ENCODE peak calls at places on chromosomes 11 and 22, in nine cellular contexts. V is fibroblast of the aortic adventitia, T is fibroblast of pulmonary artery, B is AG09309, Q is lung, S is dorsolateral prefrontal cortex, U is upper lobe of right lung, Y is GM13977, A is NB4. H is an unnamed sample.

GRCh38 chr11:60762851-60763691 is 6.4 kb downstream of the MS4A15 start:
- DNase-seq in B (no peak), S (no peak), V (no peak), T (no peak), Y (peak; percentile 68), U (peak; percentile 59), Q (no peak), A (peak; percentile 52), H (no peak)

GRCh38 chr11:720642-721346 is 14.8 kb downstream of the EPS8L2 start:
- DNase-seq in Q (no peak), U (no peak), S (no peak), Y (peak; percentile 92), B (no peak), A (no peak), T (no peak), V (no peak), H (no peak)

GRCh38 chr11:63804259-63804658 is 9.0 kb upstream of the SPINDOC start:
- DNase-seq in T (no peak), A (no peak), U (no peak), B (no peak), Y (no peak), Q (no peak), S (no peak), V (no peak), H (no peak)

GRCh38 chr11:23263466-23263865 is 403.2 kb upstream of the CCDC179 start:
- DNase-seq in V (no peak), A (no peak), Q (no peak), B (no peak), S (no peak), T (no peak), Y (no peak), U (no peak), H (no peak)

GRCh38 chr11:86418929-86419328 is 44.2 kb downstream of the CCDC81 start:
- DNase-seq in T (peak; percentile 18), V (peak; percentile 37), U (no peak), A (peak; percentile 16), S (no peak), Q (no peak), Y (no peak), B (no peak), H (no peak)

GRCh38 chr11:119085523-119085878 is 820 bp downstream of the HMBS start:
- DNase-seq in U (no peak), S (peak; percentile 49), Y (no peak), V (no peak), Q (no peak), B (no peak), T (no peak), A (no peak), H (no peak)

GRCh38 chr11:63802637-63803414 is 10.4 kb upstream of the SPINDOC start:
- DNase-seq in B (peak; percentile 14), Q (no peak), S (no peak), T (peak; percentile 72), Y (no peak), U (no peak), A (peak; percentile 79), V (peak; percentile 21), H (no peak)

GRCh38 chr22:26259510-26259909 is 90.2 kb downstream of the SEZ6L start:
- DNase-seq in U (no peak), A (peak; percentile 59), B (no peak), Y (no peak), T (peak; percentile 10), S (no peak), V (no peak), Q (no peak), H (no peak)

GRCh38 chr22:28029201-28029948 is 110.3 kb upstream of the PITPNB start:
- DNase-seq in B (no peak), T (peak; percentile 90), Y (no peak), A (peak; percentile 28), U (peak; percentile 35), V (peak; percentile 82), Q (peak; percentile 59), S (no peak), H (no peak)

GRCh38 chr11:116928102-116928777 is 90.8 kb upstream of the APOA1 start:
- DNase-seq in Y (peak; percentile 43), B (no peak), Q (no peak), U (no peak), V (no peak), A (peak; percentile 85), S (no peak), T (no peak), H (no peak)

GRCh38 chr22:48952256-48953102 is 875.2 kb downstream of the BRD1 start:
- DNase-seq in A (no peak), T (no peak), S (no peak), U (peak; percentile 53), Q (peak; percentile 21), B (no peak), V (no peak), Y (no peak), H (peak; percentile 88)

GRCh38 chr11:130785376-130786110 is 130.7 kb downstream of the SNX19 start:
- DNase-seq in A (peak; percentile 43), S (no peak), Y (no peak), Q (no peak), T (peak; percentile 61), B (no peak), U (no peak), V (peak; percentile 73), H (no peak)

GRCh38 chr11:86473991-86474833 is 99.5 kb downstream of the CCDC81 start:
- DNase-seq in S (no peak), U (no peak), T (peak; percentile 34), B (no peak), Q (no peak), A (no peak), V (peak; percentile 61), Y (no peak), H (no peak)

GRCh38 chr11:16604784-16605439 is 133.5 kb upstream of the C11orf58 start:
- DNase-seq in Q (peak; percentile 60), A (peak; percentile 29), S (no peak), V (no peak), B (no peak), Y (peak; percentile 46), T (peak; percentile 37), U (peak; percentile 82), H (no peak)

GRCh38 chr11:111819161-111820058 is 52.0 kb downstream of the ALG9 start:
- DNase-seq in V (peak; percentile 87), B (peak; percentile 88), A (peak; percentile 49), Y (no peak), T (peak; percentile 41), Q (no peak), U (no peak), S (no peak), H (no peak)

GRCh38 chr11:75197512-75198277 is 42.9 kb upstream of the TPBGL start:
- DNase-seq in B (no peak), U (peak; percentile 39), S (no peak), A (no peak), Y (no peak), V (no peak), Q (no peak), T (no peak), H (no peak)

GRCh38 chr11:94675239-94675638 is 92.9 kb upstream of the AMOTL1 start:
- DNase-seq in V (no peak), Q (no peak), Y (no peak), B (no peak), S (no peak), U (no peak), A (no peak), T (no peak), H (no peak)

GRCh38 chr11:96307748-96308133 is 35.3 kb downstream of the MAML2 start:
- DNase-seq in S (no peak), T (peak; percentile 90), Q (no peak), V (peak; percentile 91), B (peak; percentile 83), U (no peak), Y (no peak), A (peak; percentile 25), H (no peak)

GRCh38 chr22:22035203-22035602 is 52.6 kb upstream of the TOP3B start:
- DNase-seq in Y (no peak), A (no peak), Q (no peak), S (no peak), U (no peak), V (no peak), T (no peak), B (no peak), H (no peak)

GRCh38 chr11:68099474-68100405 is 21.4 kb downstream of the CHKA start:
- DNase-seq in V (peak; percentile 21), A (no peak), U (peak; percentile 77), T (peak; percentile 31), Q (peak; percentile 69), Y (peak; percentile 50), S (no peak), B (no peak), H (no peak)

GRCh38 chr11:6259638-6260019 is at the start of gene CCKBR:
- DNase-seq in Q (no peak), U (peak; percentile 71), S (no peak), B (no peak), Y (no peak), A (no peak), V (no peak), T (no peak), H (no peak)

DNA sequence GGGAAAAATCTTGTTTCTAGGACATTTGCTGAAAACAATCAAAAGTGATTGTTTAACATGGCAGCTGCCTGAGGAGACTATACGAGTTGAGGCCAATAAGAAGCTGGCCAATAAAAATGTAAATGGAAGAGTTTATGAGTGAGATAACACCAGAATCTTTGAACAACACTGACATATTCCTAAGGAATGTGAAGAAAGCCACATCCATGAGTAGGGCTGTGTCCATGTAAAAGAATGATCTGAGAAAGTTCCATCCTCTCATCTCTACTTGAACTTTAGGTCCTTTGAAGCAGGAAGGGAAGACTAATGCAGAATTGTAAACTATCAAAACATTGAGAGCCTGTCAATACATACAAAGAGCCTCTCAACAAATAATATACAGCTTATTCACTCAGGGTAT is 6.9 kb upstream of the CHORDC1 start:
- DNase-seq in S (no peak), Q (no peak), V (no peak), T (no peak), U (no peak), B (no peak), A (no peak), Y (no peak), H (no peak)
- TF ChIP-seq CTCF in S (no peak), Q (no peak), V (no peak), T (no peak), U (no peak), B (no peak), A (no peak), Y (no peak), H (no peak)

GRCh38 chr11:120115272-120116000 is 22.5 kb downstream of the TRIM29 start:
- DNase-seq in U (no peak), B (no peak), Y (no peak), V (no peak), S (no peak), T (no peak), A (no peak), Q (no peak), H (no peak)
- TF ChIP-seq CTCF in U (no peak), B (no peak), Y (no peak), V (peak; percentile 15), S (no peak), T (peak; percentile 5), A (no peak), Q (no peak), H (no peak)

GRCh38 chr11:70263363-70263762 is 7.1 kb upstream of the PPFIA1 start:
- DNase-seq in A (no peak), S (no peak), Q (no peak), Y (no peak), B (no peak), U (no peak), T (no peak), V (no peak), H (no peak)
- TF ChIP-seq CTCF in A (no peak), S (no peak), Q (no peak), Y (no peak), B (no peak), U (no peak), T (no peak), V (no peak), H (no peak)

GRCh38 chr22:34161724-34162123 is 241.4 kb upstream of the LARGE1 start:
- DNase-seq in V (no peak), Y (no peak), T (no peak), A (no peak), B (no peak), S (no peak), U (no peak), Q (no peak), H (no peak)
- TF ChIP-seq CTCF in V (no peak), Y (no peak), T (no peak), A (no peak), B (no peak), S (no peak), U (no peak), Q (no peak), H (no peak)

H was measured in chondrocyte.